ENCODE peak calls at places on chromosomes 11 and 22, in seven cellular contexts. One of them, this sample, is unnamed.

GRCh38 chr11:110565690-110566336 is 136.1 kb downstream of the FDX1 start:
- DNase-seq in foreskin fibroblast: no peak
- DNase-seq in retinal pigment epithelial cell: no peak
- DNase-seq in fibroblast of lung: no peak
- DNase-seq in MM.1S: peak
- DNase-seq in body of pancreas: no peak
- DNase-seq in BE2C: no peak
- DNase-seq in this sample: no peak

GRCh38 chr11:83661491-83662350 is 375.6 kb upstream of the CCDC90B start:
- DNase-seq in body of pancreas: no peak
- DNase-seq in retinal pigment epithelial cell: no peak
- DNase-seq in MM.1S: no peak
- DNase-seq in BE2C: no peak
- DNase-seq in foreskin fibroblast: no peak
- DNase-seq in fibroblast of lung: no peak
- DNase-seq in this sample: no peak

GRCh38 chr11:84408946-84409411 is 1122.8 kb upstream of the CCDC90B start:
- DNase-seq in retinal pigment epithelial cell: no peak
- DNase-seq in fibroblast of lung: peak
- DNase-seq in body of pancreas: no peak
- DNase-seq in MM.1S: no peak
- DNase-seq in BE2C: no peak
- DNase-seq in foreskin fibroblast: no peak
- DNase-seq in this sample: peak

GRCh38 chr22:46007848-46008261 is 30.9 kb upstream of the WNT7B start:
- DNase-seq in retinal pigment epithelial cell: no peak
- DNase-seq in MM.1S: no peak
- DNase-seq in foreskin fibroblast: peak
- DNase-seq in fibroblast of lung: peak
- DNase-seq in body of pancreas: peak
- DNase-seq in BE2C: peak
- DNase-seq in this sample: peak

GRCh38 chr22:37244922-37245722 is 1.1 kb upstream of the RAC2 start:
- DNase-seq in BE2C: no peak
- DNase-seq in MM.1S: peak
- DNase-seq in fibroblast of lung: no peak
- DNase-seq in body of pancreas: no peak
- DNase-seq in foreskin fibroblast: no peak
- DNase-seq in retinal pigment epithelial cell: no peak
- DNase-seq in this sample: no peak

GRCh38 chr11:32071811-32072210 is 19.1 kb upstream of the RCN1 start:
- DNase-seq in BE2C: no peak
- DNase-seq in retinal pigment epithelial cell: no peak
- DNase-seq in fibroblast of lung: peak
- DNase-seq in MM.1S: no peak
- DNase-seq in foreskin fibroblast: peak
- DNase-seq in body of pancreas: no peak
- DNase-seq in this sample: peak

GRCh38 chr11:119694334-119694733 is 34.7 kb downstream of the NECTIN1 start:
- DNase-seq in foreskin fibroblast: no peak
- DNase-seq in BE2C: no peak
- DNase-seq in MM.1S: peak
- DNase-seq in fibroblast of lung: peak
- DNase-seq in retinal pigment epithelial cell: no peak
- DNase-seq in body of pancreas: peak
- DNase-seq in this sample: no peak

GRCh38 chr11:69245041-69245440 is 48.9 kb upstream of the MYEOV start:
- DNase-seq in body of pancreas: no peak
- DNase-seq in BE2C: no peak
- DNase-seq in MM.1S: no peak
- DNase-seq in fibroblast of lung: no peak
- DNase-seq in foreskin fibroblast: no peak
- DNase-seq in retinal pigment epithelial cell: no peak
- DNase-seq in this sample: no peak

GRCh38 chr11:81874627-81875026 is 859.0 kb downstream of the FAM181B start:
- DNase-seq in fibroblast of lung: no peak
- DNase-seq in foreskin fibroblast: no peak
- DNase-seq in retinal pigment epithelial cell: no peak
- DNase-seq in MM.1S: peak
- DNase-seq in BE2C: no peak
- DNase-seq in body of pancreas: no peak
- DNase-seq in this sample: no peak

GRCh38 chr22:24554316-24555159 is at the start of gene GUCD1:
- DNase-seq in retinal pigment epithelial cell: no peak
- DNase-seq in MM.1S: peak
- DNase-seq in foreskin fibroblast: peak
- DNase-seq in fibroblast of lung: peak
- DNase-seq in body of pancreas: no peak
- DNase-seq in BE2C: no peak
- DNase-seq in this sample: peak

DNA sequence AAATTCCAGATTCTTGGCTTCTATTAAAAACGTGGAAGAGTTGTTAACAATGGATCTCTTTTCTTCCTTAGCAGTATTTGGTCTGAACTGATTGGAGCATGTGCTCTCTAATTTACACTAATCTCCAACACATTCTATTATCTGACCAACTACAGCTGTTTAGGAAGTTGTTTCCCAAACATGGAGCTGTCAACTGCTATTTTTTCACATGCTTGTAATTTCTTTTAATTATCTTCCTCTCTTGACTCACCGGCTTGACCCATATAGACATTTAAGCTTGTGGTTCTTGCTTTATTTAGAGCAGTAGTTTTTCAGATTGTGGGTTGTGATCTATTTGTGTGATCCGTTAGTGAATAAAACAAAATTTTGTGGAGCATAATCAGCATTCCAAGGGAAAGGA is 40.8 kb downstream of the CTNND1 start:
- DNase-seq in body of pancreas: no peak
- DNase-seq in retinal pigment epithelial cell: no peak
- DNase-seq in BE2C: no peak
- DNase-seq in foreskin fibroblast: no peak
- DNase-seq in MM.1S: no peak
- DNase-seq in fibroblast of lung: no peak
- DNase-seq in this sample: no peak
- TF ChIP-seq CTCF in body of pancreas: no peak
- TF ChIP-seq CTCF in retinal pigment epithelial cell: no peak
- TF ChIP-seq CTCF in BE2C: no peak
- TF ChIP-seq CTCF in foreskin fibroblast: no peak
- TF ChIP-seq CTCF in MM.1S: no peak
- TF ChIP-seq CTCF in fibroblast of lung: no peak
- TF ChIP-seq CTCF in this sample: no peak

DNA sequence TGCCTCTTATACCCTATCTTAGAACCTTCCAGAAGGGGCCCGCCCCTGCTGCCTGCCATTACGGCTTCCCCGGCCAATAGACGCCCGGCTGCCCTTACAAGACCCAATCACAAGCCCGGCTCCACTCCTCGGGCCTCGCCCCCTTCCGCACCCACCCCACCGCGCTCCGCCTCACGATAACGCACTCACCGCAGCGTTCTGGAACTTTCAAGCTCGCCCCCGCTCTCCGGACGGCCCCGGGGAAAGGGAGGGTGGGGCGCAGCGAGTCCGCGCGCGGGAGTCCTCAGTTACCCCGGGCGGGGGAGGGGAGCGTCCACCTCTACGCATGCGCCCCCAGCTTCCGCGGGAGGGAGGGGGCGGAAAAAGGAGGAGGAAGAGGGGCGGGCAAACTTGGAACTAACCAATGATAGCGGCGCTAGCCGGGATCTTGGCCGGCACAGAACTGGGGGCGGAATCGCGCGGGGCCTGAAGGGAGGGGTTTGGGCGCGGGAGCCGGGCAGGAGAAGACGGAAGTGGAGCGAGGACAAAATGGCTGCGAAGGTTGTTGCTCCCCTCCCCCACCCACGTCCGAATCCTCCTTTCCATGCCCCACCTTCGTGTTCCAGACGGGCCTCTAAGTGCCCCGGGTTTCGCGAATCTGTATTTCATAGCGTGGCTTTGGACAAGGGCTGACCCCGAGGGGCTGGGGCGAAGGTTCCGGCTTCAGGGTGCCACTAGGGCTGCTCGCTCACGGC is 389 bp upstream of the HSPA8 start:
- DNase-seq in retinal pigment epithelial cell: peak
- DNase-seq in BE2C: peak
- DNase-seq in foreskin fibroblast: peak
- DNase-seq in body of pancreas: peak
- DNase-seq in MM.1S: peak
- DNase-seq in fibroblast of lung: peak
- DNase-seq in this sample: peak
- H3K4me3 ChIP-seq in retinal pigment epithelial cell: peak
- H3K4me3 ChIP-seq in BE2C: peak
- H3K4me3 ChIP-seq in foreskin fibroblast: peak
- H3K4me3 ChIP-seq in body of pancreas: peak
- H3K4me3 ChIP-seq in MM.1S: peak
- H3K4me3 ChIP-seq in fibroblast of lung: peak
- H3K4me3 ChIP-seq in this sample: peak

GRCh38 chr22:38843201-38843715 is 570 bp downstream of the NPTXR start:
- DNase-seq in fibroblast of lung: peak
- DNase-seq in body of pancreas: peak
- DNase-seq in retinal pigment epithelial cell: peak
- DNase-seq in MM.1S: no peak
- DNase-seq in foreskin fibroblast: peak
- DNase-seq in BE2C: peak
- DNase-seq in this sample: peak
- TF ChIP-seq CTCF in fibroblast of lung: peak
- TF ChIP-seq CTCF in body of pancreas: no peak
- TF ChIP-seq CTCF in retinal pigment epithelial cell: peak
- TF ChIP-seq CTCF in MM.1S: no peak
- TF ChIP-seq CTCF in foreskin fibroblast: peak
- TF ChIP-seq CTCF in BE2C: peak
- TF ChIP-seq CTCF in this sample: peak

GRCh38 chr11:66285250-66285947 is 3.5 kb downstream of the YIF1A start:
- DNase-seq in body of pancreas: no peak
- DNase-seq in MM.1S: no peak
- DNase-seq in foreskin fibroblast: no peak
- DNase-seq in BE2C: no peak
- DNase-seq in fibroblast of lung: no peak
- DNase-seq in retinal pigment epithelial cell: no peak
- DNase-seq in this sample: no peak
- H3K4me3 ChIP-seq in body of pancreas: no peak
- H3K4me3 ChIP-seq in MM.1S: no peak
- H3K4me3 ChIP-seq in foreskin fibroblast: no peak
- H3K4me3 ChIP-seq in BE2C: no peak
- H3K4me3 ChIP-seq in fibroblast of lung: no peak
- H3K4me3 ChIP-seq in retinal pigment epithelial cell: no peak
- H3K4me3 ChIP-seq in this sample: no peak